ENCODE peak calls at places on chromosomes 6 and 20, in seven cellular contexts. One of them, this sample, is unnamed.

GRCh38 chr6:121549741-121550140 is 114.3 kb downstream of the GJA1 start:
- DNase-seq in mucosa of descending colon: no peak
- DNase-seq in AG04449: peak; percentile 90
- DNase-seq in A549: no peak
- DNase-seq in endothelial cell of umbilical vein: no peak
- DNase-seq in left lung: no peak
- DNase-seq in heart left ventricle: no peak
- DNase-seq in this sample: no peak

GRCh38 chr6:163984446-163984936 is 570.0 kb downstream of the QKI start:
- DNase-seq in heart left ventricle: no peak
- DNase-seq in mucosa of descending colon: no peak
- DNase-seq in left lung: no peak
- DNase-seq in A549: no peak
- DNase-seq in AG04449: no peak
- DNase-seq in endothelial cell of umbilical vein: no peak
- DNase-seq in this sample: no peak

GRCh38 chr6:25138024-25138696 is 141.0 kb upstream of the CARMIL1 start:
- DNase-seq in left lung: peak; percentile 66
- DNase-seq in endothelial cell of umbilical vein: peak; percentile 84
- DNase-seq in mucosa of descending colon: peak; percentile 65
- DNase-seq in heart left ventricle: peak; percentile 63
- DNase-seq in AG04449: no peak
- DNase-seq in A549: peak; percentile 38
- DNase-seq in this sample: no peak

GRCh38 chr20:58544301-58544700 is 29.1 kb upstream of the APCDD1L start:
- DNase-seq in endothelial cell of umbilical vein: no peak
- DNase-seq in heart left ventricle: no peak
- DNase-seq in A549: no peak
- DNase-seq in mucosa of descending colon: no peak
- DNase-seq in left lung: no peak
- DNase-seq in AG04449: no peak
- DNase-seq in this sample: peak; percentile 13

GRCh38 chr6:148273962-148274752 is 68.5 kb upstream of the SASH1 start:
- DNase-seq in mucosa of descending colon: no peak
- DNase-seq in heart left ventricle: no peak
- DNase-seq in AG04449: no peak
- DNase-seq in left lung: no peak
- DNase-seq in endothelial cell of umbilical vein: no peak
- DNase-seq in A549: no peak
- DNase-seq in this sample: no peak

GRCh38 chr6:21949211-21949801 is 347.5 kb downstream of the PRL start:
- DNase-seq in A549: no peak
- DNase-seq in mucosa of descending colon: peak; percentile 13
- DNase-seq in heart left ventricle: no peak
- DNase-seq in AG04449: no peak
- DNase-seq in endothelial cell of umbilical vein: no peak
- DNase-seq in left lung: peak; percentile 36
- DNase-seq in this sample: no peak

GRCh38 chr6:30206799-30207618 is 6.2 kb downstream of the TRIM26 start:
- DNase-seq in heart left ventricle: no peak
- DNase-seq in AG04449: no peak
- DNase-seq in mucosa of descending colon: peak; percentile 26
- DNase-seq in left lung: no peak
- DNase-seq in A549: no peak
- DNase-seq in endothelial cell of umbilical vein: peak; percentile 8
- DNase-seq in this sample: no peak

GRCh38 chr6:29375191-29375590 is at the start of gene OR12D3:
- DNase-seq in AG04449: no peak
- DNase-seq in mucosa of descending colon: no peak
- DNase-seq in heart left ventricle: no peak
- DNase-seq in endothelial cell of umbilical vein: no peak
- DNase-seq in A549: no peak
- DNase-seq in left lung: no peak
- DNase-seq in this sample: no peak

GRCh38 chr6:159720708-159721107 is 6.6 kb upstream of the WTAP start:
- DNase-seq in left lung: no peak
- DNase-seq in mucosa of descending colon: peak; percentile 81
- DNase-seq in endothelial cell of umbilical vein: peak; percentile 39
- DNase-seq in heart left ventricle: no peak
- DNase-seq in AG04449: no peak
- DNase-seq in A549: peak; percentile 46
- DNase-seq in this sample: no peak

GRCh38 chr20:21099653-21100589 is 6.2 kb downstream of the LINC00237 start:
- DNase-seq in A549: no peak
- DNase-seq in heart left ventricle: peak; percentile 33
- DNase-seq in AG04449: no peak
- DNase-seq in endothelial cell of umbilical vein: no peak
- DNase-seq in left lung: peak; percentile 63
- DNase-seq in mucosa of descending colon: peak; percentile 49
- DNase-seq in this sample: peak; percentile 73

GRCh38 chr6:2181567-2181966 is 63.8 kb downstream of the GMDS start:
- DNase-seq in AG04449: no peak
- DNase-seq in left lung: no peak
- DNase-seq in endothelial cell of umbilical vein: peak; percentile 61
- DNase-seq in heart left ventricle: no peak
- DNase-seq in mucosa of descending colon: no peak
- DNase-seq in A549: no peak
- DNase-seq in this sample: no peak

GRCh38 chr6:39411465-39411864 is 89.0 kb upstream of the KCNK16 start:
- DNase-seq in AG04449: no peak
- DNase-seq in mucosa of descending colon: no peak
- DNase-seq in endothelial cell of umbilical vein: no peak
- DNase-seq in left lung: no peak
- DNase-seq in heart left ventricle: no peak
- DNase-seq in A549: no peak
- DNase-seq in this sample: no peak

GRCh38 chr6:100171533-100172321 is 177.7 kb upstream of the MCHR2 start:
- DNase-seq in left lung: no peak
- DNase-seq in A549: no peak
- DNase-seq in endothelial cell of umbilical vein: no peak
- DNase-seq in mucosa of descending colon: no peak
- DNase-seq in AG04449: no peak
- DNase-seq in heart left ventricle: no peak
- DNase-seq in this sample: no peak

GRCh38 chr6:153976921-153977693 is 61.9 kb upstream of the OPRM1 start:
- DNase-seq in A549: no peak
- DNase-seq in mucosa of descending colon: no peak
- DNase-seq in left lung: no peak
- DNase-seq in heart left ventricle: no peak
- DNase-seq in endothelial cell of umbilical vein: no peak
- DNase-seq in AG04449: no peak
- DNase-seq in this sample: no peak

GRCh38 chr6:11263185-11263817 is 30.8 kb upstream of the NEDD9 start:
- DNase-seq in endothelial cell of umbilical vein: peak; percentile 86
- DNase-seq in mucosa of descending colon: peak; percentile 67
- DNase-seq in A549: peak; percentile 21
- DNase-seq in AG04449: no peak
- DNase-seq in heart left ventricle: peak; percentile 84
- DNase-seq in left lung: peak; percentile 81
- DNase-seq in this sample: peak; percentile 43

GRCh38 chr6:126721581-126722145 is 381.7 kb downstream of the CENPW start:
- DNase-seq in AG04449: peak; percentile 86
- DNase-seq in heart left ventricle: no peak
- DNase-seq in endothelial cell of umbilical vein: peak; percentile 80
- DNase-seq in left lung: no peak
- DNase-seq in A549: no peak
- DNase-seq in mucosa of descending colon: no peak
- DNase-seq in this sample: no peak

DNA sequence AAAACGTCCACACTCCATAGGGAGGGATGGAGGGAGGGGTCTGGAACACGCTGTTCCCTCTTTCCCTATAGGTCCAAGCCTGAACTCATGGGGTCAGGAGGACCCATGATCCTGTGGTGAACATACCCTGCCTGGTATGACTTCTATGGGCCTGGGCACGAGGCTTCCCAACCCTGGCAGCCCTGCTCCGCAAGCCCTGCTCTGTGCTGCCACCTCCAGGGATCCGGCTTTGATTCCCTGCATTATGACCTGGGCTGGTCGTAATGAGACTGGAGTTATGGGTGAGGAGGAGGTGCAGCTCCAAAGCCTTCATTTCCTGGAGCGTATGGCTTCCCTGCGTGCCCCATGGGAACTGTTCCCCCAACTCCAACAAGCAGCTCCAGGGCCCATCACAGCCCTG is 54.9 kb downstream of the CDH22 start:
- DNase-seq in heart left ventricle: no peak
- DNase-seq in endothelial cell of umbilical vein: no peak
- DNase-seq in AG04449: no peak
- DNase-seq in mucosa of descending colon: peak; percentile 21
- DNase-seq in A549: peak; percentile 67
- DNase-seq in left lung: no peak
- DNase-seq in this sample: no peak
- TF ChIP-seq CTCF in heart left ventricle: no peak
- TF ChIP-seq CTCF in endothelial cell of umbilical vein: no peak
- TF ChIP-seq CTCF in AG04449: no peak
- TF ChIP-seq CTCF in mucosa of descending colon: no peak
- TF ChIP-seq CTCF in A549: peak; percentile 34
- TF ChIP-seq CTCF in left lung: no peak
- TF ChIP-seq CTCF in this sample: peak; percentile 42

GRCh38 chr6:117776441-117776840 is 101.2 kb downstream of the NUS1 start:
- DNase-seq in left lung: no peak
- DNase-seq in mucosa of descending colon: no peak
- DNase-seq in AG04449: no peak
- DNase-seq in A549: no peak
- DNase-seq in endothelial cell of umbilical vein: no peak
- DNase-seq in heart left ventricle: no peak
- DNase-seq in this sample: no peak
- TF ChIP-seq CTCF in left lung: no peak
- TF ChIP-seq CTCF in mucosa of descending colon: no peak
- TF ChIP-seq CTCF in AG04449: no peak
- TF ChIP-seq CTCF in A549: no peak
- TF ChIP-seq CTCF in endothelial cell of umbilical vein: no peak
- TF ChIP-seq CTCF in heart left ventricle: no peak
- TF ChIP-seq CTCF in this sample: peak; percentile 56

DNA sequence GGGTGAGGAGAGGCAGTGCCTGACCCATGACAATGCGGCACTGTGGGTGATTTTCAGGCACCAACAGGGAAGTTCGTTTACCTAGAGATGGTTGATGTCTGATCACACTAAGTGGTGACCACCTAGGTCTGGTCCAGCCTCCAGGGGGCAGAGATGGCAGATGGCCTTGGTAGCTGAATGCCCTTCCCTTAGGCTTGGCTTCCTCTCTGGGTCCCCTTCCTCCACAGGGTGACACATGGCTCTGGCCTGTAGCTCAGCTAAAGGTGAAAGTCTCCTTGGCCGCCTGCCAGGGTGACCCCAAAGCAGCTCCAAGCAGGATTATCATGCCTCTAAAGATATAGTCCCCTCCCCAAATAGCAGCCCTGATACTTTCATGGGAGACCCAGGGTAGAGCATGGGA is 6.4 kb downstream of the GDAP1L1 start:
- DNase-seq in endothelial cell of umbilical vein: no peak
- DNase-seq in AG04449: no peak
- DNase-seq in mucosa of descending colon: no peak
- DNase-seq in A549: no peak
- DNase-seq in heart left ventricle: no peak
- DNase-seq in left lung: no peak
- DNase-seq in this sample: no peak
- TF ChIP-seq CTCF in endothelial cell of umbilical vein: peak; percentile 4
- TF ChIP-seq CTCF in AG04449: no peak
- TF ChIP-seq CTCF in mucosa of descending colon: no peak
- TF ChIP-seq CTCF in A549: no peak
- TF ChIP-seq CTCF in heart left ventricle: no peak
- TF ChIP-seq CTCF in left lung: no peak
- TF ChIP-seq CTCF in this sample: no peak

GRCh38 chr6:14192186-14192788 is 74.7 kb downstream of the CD83 start:
- DNase-seq in A549: no peak
- DNase-seq in AG04449: no peak
- DNase-seq in endothelial cell of umbilical vein: no peak
- DNase-seq in heart left ventricle: no peak
- DNase-seq in left lung: no peak
- DNase-seq in mucosa of descending colon: no peak
- DNase-seq in this sample: no peak
- TF ChIP-seq CTCF in A549: no peak
- TF ChIP-seq CTCF in AG04449: no peak
- TF ChIP-seq CTCF in endothelial cell of umbilical vein: no peak
- TF ChIP-seq CTCF in heart left ventricle: no peak
- TF ChIP-seq CTCF in left lung: no peak
- TF ChIP-seq CTCF in mucosa of descending colon: no peak
- TF ChIP-seq CTCF in this sample: no peak

GRCh38 chr6:4805553-4806307 is 29.5 kb downstream of the CDYL start:
- DNase-seq in left lung: peak; percentile 49
- DNase-seq in heart left ventricle: peak; percentile 47
- DNase-seq in AG04449: no peak
- DNase-seq in mucosa of descending colon: peak; percentile 86
- DNase-seq in A549: peak; percentile 62
- DNase-seq in endothelial cell of umbilical vein: peak; percentile 41
- DNase-seq in this sample: no peak
- TF ChIP-seq CTCF in left lung: peak; percentile 27
- TF ChIP-seq CTCF in heart left ventricle: peak; percentile 37
- TF ChIP-seq CTCF in AG04449: peak; percentile 81
- TF ChIP-seq CTCF in mucosa of descending colon: peak; percentile 53
- TF ChIP-seq CTCF in A549: peak; percentile 56
- TF ChIP-seq CTCF in endothelial cell of umbilical vein: peak; percentile 57
- TF ChIP-seq CTCF in this sample: peak; percentile 61

GRCh38 chr20:31440012-31440659 is at the start of gene DEFB123:
- DNase-seq in left lung: no peak
- DNase-seq in mucosa of descending colon: no peak
- DNase-seq in heart left ventricle: no peak
- DNase-seq in endothelial cell of umbilical vein: no peak
- DNase-seq in A549: no peak
- DNase-seq in AG04449: no peak
- DNase-seq in this sample: no peak
- TF ChIP-seq CTCF in left lung: no peak
- TF ChIP-seq CTCF in mucosa of descending colon: no peak
- TF ChIP-seq CTCF in heart left ventricle: no peak
- TF ChIP-seq CTCF in endothelial cell of umbilical vein: peak; percentile 6
- TF ChIP-seq CTCF in A549: peak; percentile 24
- TF ChIP-seq CTCF in AG04449: peak; percentile 3
- TF ChIP-seq CTCF in this sample: peak; percentile 33